ENCODE peak calls at places on chromosomes 16 and 17, in ten cellular contexts. D is fibroblast of mammary gland, H is fibroblast of pulmonary artery, J is cardiac muscle cell, T is adrenal gland, Q is astrocyte of the cerebellum, N is Caco-2, Y is PC-3, E is HFF-Myc, K is WERI-Rb-1. G is an unnamed sample.
A peak's percentile ranks its signal among the peaks of the same experiment; 100 is the strongest.

GRCh38 chr17:64006361-64007088 is 8.4 kb downstream of the PRR29 start:
- DNase-seq in K (no peak), J (peak; percentile 49), E (no peak), Q (no peak), Y (no peak), T (no peak), N (peak; percentile 33), D (peak; percentile 39), H (no peak), G (no peak)

GRCh38 chr17:80441133-80441578 is 26.2 kb downstream of the ENDOV start:
- DNase-seq in Q (no peak), N (peak; percentile 64), D (peak; percentile 28), Y (peak; percentile 40), K (no peak), T (peak; percentile 71), H (peak; percentile 56), J (peak; percentile 61), E (no peak), G (peak; percentile 34)

GRCh38 chr17:82805254-82805653 is 34.6 kb downstream of the ZNF750 start:
- DNase-seq in Q (no peak), H (no peak), K (no peak), T (no peak), N (no peak), Y (no peak), E (no peak), J (no peak), D (no peak), G (no peak)

GRCh38 chr17:1455291-1455747 is 713 bp downstream of the CRK start:
- DNase-seq in T (peak; percentile 63), D (peak; percentile 72), Q (no peak), Y (peak; percentile 60), H (peak; percentile 77), N (peak; percentile 76), K (peak; percentile 72), J (peak; percentile 78), E (peak; percentile 46), G (peak; percentile 61)

GRCh38 chr16:31329671-31330552 is 25.1 kb upstream of the ITGAX start:
- DNase-seq in E (no peak), D (no peak), Q (no peak), K (no peak), Y (no peak), H (no peak), T (no peak), J (no peak), N (no peak), G (no peak)

GRCh38 chr16:79714440-79714839 is 113.9 kb upstream of the MAF start:
- DNase-seq in T (no peak), Q (no peak), D (no peak), K (no peak), H (no peak), N (no peak), E (no peak), Y (no peak), J (no peak), G (no peak)

GRCh38 chr16:51665599-51665998 is 514.5 kb upstream of the SALL1 start:
- DNase-seq in D (no peak), Q (no peak), H (no peak), N (no peak), T (no peak), Y (no peak), E (no peak), K (no peak), J (no peak), G (no peak)

GRCh38 chr17:48052956-48053757 is 5.0 kb downstream of the NFE2L1 start:
- DNase-seq in D (peak; percentile 52), N (no peak), E (no peak), H (peak; percentile 56), K (peak; percentile 54), Q (no peak), T (peak; percentile 80), Y (no peak), J (peak; percentile 62), G (no peak)

GRCh38 chr17:36933174-36934143 is 3.8 kb upstream of the LHX1 start:
- DNase-seq in D (no peak), T (no peak), J (no peak), E (no peak), H (no peak), N (no peak), K (no peak), Q (no peak), Y (no peak), G (no peak)

GRCh38 chr16:81436381-81436780 is 8.2 kb upstream of the CMIP start:
- DNase-seq in T (no peak), J (no peak), N (no peak), Q (no peak), Y (no peak), D (no peak), H (no peak), E (no peak), K (no peak), G (no peak)

GRCh38 chr16:47617732-47618131 is 156.6 kb downstream of the PHKB start:
- DNase-seq in N (no peak), Y (no peak), J (peak; percentile 18), Q (peak; percentile 3), E (no peak), H (peak; percentile 25), K (no peak), D (peak; percentile 47), T (no peak), G (no peak)

GRCh38 chr17:50550661-50551432 is 3.9 kb downstream of the SPATA20 start:
- DNase-seq in J (peak; percentile 94), D (peak; percentile 92), Q (peak; percentile 79), H (peak; percentile 93), K (peak; percentile 95), T (peak; percentile 82), E (peak; percentile 56), N (peak; percentile 94), Y (peak; percentile 70), G (no peak)

GRCh38 chr16:1526608-1527555 is 6.6 kb upstream of the TMEM204 start:
- DNase-seq in Q (no peak), T (no peak), N (no peak), K (no peak), D (no peak), E (no peak), J (no peak), H (no peak), Y (no peak), G (no peak)

DNA sequence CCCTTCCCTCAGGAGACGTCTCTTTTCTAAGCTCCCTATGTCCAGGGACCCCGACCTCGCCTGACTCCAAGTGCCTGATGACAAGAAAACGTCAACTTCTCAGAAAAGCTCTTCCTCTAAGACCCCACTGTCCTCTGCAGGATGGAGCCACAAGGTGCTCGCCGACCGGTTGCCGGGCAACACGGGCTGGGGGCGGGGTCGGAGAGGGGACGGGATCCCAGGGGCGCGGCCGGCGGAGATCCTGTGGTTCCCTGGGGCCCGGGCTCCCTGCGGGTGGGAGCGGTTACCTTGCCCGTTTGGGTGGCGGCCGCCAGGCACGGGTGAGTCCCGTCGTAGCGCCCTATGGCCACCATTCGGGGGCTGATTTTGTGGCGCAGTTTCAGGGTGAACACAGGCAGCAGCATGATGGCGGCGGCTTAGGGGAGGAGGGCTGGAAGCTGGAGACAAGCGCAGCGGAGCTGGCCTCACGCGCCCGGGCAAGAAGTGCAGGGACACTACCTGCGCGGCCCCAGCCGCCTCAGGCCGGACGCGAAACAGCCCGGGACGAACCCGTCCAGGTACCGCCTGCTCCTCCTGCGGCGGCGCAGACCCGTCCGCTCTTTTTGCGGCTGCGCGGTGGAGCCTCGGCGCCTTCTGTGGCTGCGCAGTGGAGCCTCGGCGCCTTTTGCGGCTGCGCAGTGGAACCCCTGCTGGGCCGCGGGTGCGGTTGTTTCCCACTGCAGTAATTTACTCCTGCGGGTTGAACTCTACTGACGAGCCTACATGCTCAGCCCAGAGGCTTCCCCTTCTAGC is at the start of gene BBS2:
- DNase-seq in H (peak; percentile 83), D (peak; percentile 69), Q (peak; percentile 65), Y (peak; percentile 82), N (peak; percentile 93), T (peak; percentile 91), E (no peak), J (peak; percentile 88), K (peak; percentile 91), G (peak; percentile 94)
- TF ChIP-seq CTCF in H (no peak), D (no peak), Q (no peak), Y (no peak), N (no peak), T (peak; percentile 43), E (no peak), J (no peak), K (no peak), G (no peak)

DNA sequence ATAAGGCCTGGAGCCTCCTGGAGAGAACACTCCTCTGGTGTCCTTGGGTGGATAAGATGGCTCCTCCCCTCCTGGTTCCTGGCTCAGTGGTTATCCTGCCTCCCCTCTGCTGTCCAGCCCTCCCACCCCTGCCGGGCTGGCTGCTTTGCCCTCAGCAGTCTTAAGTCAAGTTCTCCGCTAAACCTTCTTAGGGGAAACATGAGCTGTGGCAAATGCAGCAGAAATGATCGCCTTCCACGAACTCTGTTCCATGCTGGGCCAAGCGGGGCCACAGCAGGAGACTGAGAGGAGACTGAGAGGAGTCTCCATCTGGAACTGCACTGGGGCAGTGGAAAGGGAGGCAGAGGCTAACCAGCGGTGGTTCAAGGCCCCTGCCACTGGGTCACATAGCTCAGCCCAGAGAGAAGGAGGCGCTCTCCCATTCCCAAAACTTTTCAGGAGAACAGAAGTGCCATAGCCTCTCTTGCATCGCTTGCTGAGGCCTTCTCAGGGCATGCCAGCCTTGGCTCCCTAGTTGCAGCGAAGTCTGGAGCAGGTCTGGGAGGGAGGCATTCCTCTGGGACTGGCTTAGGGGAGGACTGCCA is 26.9 kb downstream of the TNS4 start:
- DNase-seq in D (no peak), N (no peak), J (no peak), T (no peak), Q (no peak), K (peak; percentile 98), Y (peak; percentile 26), E (no peak), H (no peak), G (no peak)
- TF ChIP-seq CTCF in D (no peak), N (no peak), J (no peak), T (no peak), Q (no peak), K (no peak), Y (no peak), E (no peak), H (no peak), G (no peak)

GRCh38 chr16:66881014-66881417 is 701 bp downstream of the PDP2 start:
- DNase-seq in Y (no peak), J (no peak), N (no peak), D (no peak), K (no peak), E (no peak), Q (no peak), T (no peak), H (no peak), G (no peak)
- TF ChIP-seq CTCF in Y (no peak), J (no peak), N (no peak), D (no peak), K (no peak), E (no peak), Q (no peak), T (no peak), H (no peak), G (no peak)

DNA sequence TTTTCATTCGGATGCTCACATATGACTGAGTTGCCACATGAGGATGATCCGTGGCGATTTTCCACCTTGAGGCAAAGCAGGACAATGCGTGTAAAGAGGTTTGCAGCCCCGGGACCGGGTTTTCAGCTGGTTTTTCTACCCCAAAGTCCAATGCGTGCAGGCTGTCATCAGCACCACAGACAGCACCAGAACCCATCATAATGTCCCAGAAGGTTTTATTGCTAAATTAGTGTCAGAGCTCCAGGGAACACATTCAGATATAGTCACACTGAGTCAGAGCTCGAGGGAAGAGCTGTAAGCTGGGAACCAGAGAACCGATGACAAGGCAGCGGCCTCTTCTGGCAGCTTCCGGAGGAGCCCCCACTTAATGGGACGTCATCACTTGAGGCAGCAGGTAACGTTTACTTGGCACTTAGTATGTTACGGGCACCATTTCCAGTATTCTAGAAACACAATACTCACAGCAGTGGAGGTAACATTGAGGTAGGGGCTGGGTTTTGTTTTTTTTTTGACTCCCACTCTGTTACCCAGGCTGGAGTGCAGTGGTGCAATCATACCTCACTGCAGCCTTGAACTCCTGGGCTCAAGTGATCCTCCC is 8.9 kb upstream of the NAGPA start:
- DNase-seq in T (no peak), D (peak; percentile 49), Q (no peak), K (no peak), N (no peak), J (no peak), E (no peak), Y (peak; percentile 39), H (no peak), G (no peak)
- TF ChIP-seq CTCF in T (no peak), D (no peak), Q (no peak), K (peak; percentile 40), N (peak; percentile 32), J (no peak), E (peak; percentile 3), Y (no peak), H (no peak), G (no peak)

G was measured in activated B cell treated with CpG ODN at 0.5 μM for 24 hours.